ENCODE peak calls at places on chromosomes 1 and 21, in six cellular contexts. R, B, P, F, S and E are unnamed samples.

GRCh38 chr1:201752333-201752732 is 76.6 kb upstream of the IPO9 start:
- DNase-seq in S (no peak), B (no peak), R (no peak), P (no peak), F (no peak), E (no peak)

GRCh38 chr1:5947978-5948680 is 44.1 kb downstream of the NPHP4 start:
- DNase-seq in S (no peak), R (no peak), P (no peak), F (no peak), B (no peak), E (no peak)

GRCh38 chr21:34017127-34017961 is 56.0 kb upstream of the MRPS6 start:
- DNase-seq in P (no peak), R (no peak), F (no peak), S (peak; percentile 74), B (no peak), E (no peak)

GRCh38 chr1:67058242-67058641 is 4.3 kb upstream of the SLC35D1 start:
- DNase-seq in F (no peak), S (no peak), P (no peak), R (no peak), B (no peak), E (no peak)

GRCh38 chr1:215957692-215958091 is 390.6 kb downstream of the KCTD3 start:
- DNase-seq in B (no peak), F (no peak), S (no peak), P (no peak), R (no peak), E (no peak)

GRCh38 chr1:196308171-196308570 is 300.1 kb downstream of the KCNT2 start:
- DNase-seq in B (no peak), R (no peak), F (no peak), S (no peak), P (no peak), E (no peak)

GRCh38 chr1:41626146-41626545 is 141.7 kb upstream of the EDN2 start:
- DNase-seq in S (no peak), R (no peak), P (no peak), F (peak; percentile 58), B (peak; percentile 47), E (no peak)

GRCh38 chr1:53047737-53048344 is 14.2 kb upstream of the PODN start:
- DNase-seq in S (no peak), B (no peak), R (no peak), P (peak; percentile 98), F (no peak), E (no peak)

GRCh38 chr1:234279021-234279420 is 94.2 kb upstream of the COA6 start:
- DNase-seq in F (no peak), B (no peak), P (no peak), R (no peak), S (no peak), E (no peak)

GRCh38 chr1:21861602-21862429 is 49.8 kb downstream of the LDLRAD2 start:
- DNase-seq in S (no peak), F (peak; percentile 73), P (peak; percentile 83), B (no peak), R (no peak), E (no peak)

GRCh38 chr1:12539705-12540579 is 78.1 kb downstream of the DHRS3 start:
- DNase-seq in R (no peak), S (no peak), F (peak; percentile 94), B (peak; percentile 39), P (no peak), E (peak; percentile 81)

GRCh38 chr1:208437416-208437815 is 193.2 kb upstream of the PLXNA2 start:
- DNase-seq in B (no peak), S (no peak), P (no peak), F (no peak), R (no peak), E (no peak)

GRCh38 chr1:245356891-245357585 is 202.3 kb downstream of the KIF26B start:
- DNase-seq in P (peak; percentile 44), F (no peak), R (no peak), B (no peak), S (no peak), E (no peak)

GRCh38 chr1:218785928-218786327 is 387.8 kb upstream of the LYPLAL1 start:
- DNase-seq in F (peak; percentile 72), R (no peak), P (no peak), S (no peak), B (peak; percentile 12), E (peak; percentile 36)

GRCh38 chr1:240496941-240497340 is 115.0 kb downstream of the GREM2 start:
- DNase-seq in P (no peak), R (no peak), S (no peak), F (no peak), B (no peak), E (no peak)

GRCh38 chr1:27726173-27726793 is 522 bp downstream of the FAM76A start:
- DNase-seq in F (peak; percentile 87), B (peak; percentile 58), P (no peak), R (no peak), S (peak; percentile 70), E (peak; percentile 53)

GRCh38 chr1:172390620-172391491 is 29.6 kb upstream of the C1orf105 start:
- DNase-seq in S (peak; percentile 97), R (no peak), B (no peak), P (no peak), F (no peak), E (no peak)

GRCh38 chr1:228050571-228051181 is 31.8 kb upstream of the ARF1 start:
- DNase-seq in S (no peak), P (no peak), F (peak; percentile 65), R (no peak), B (no peak), E (no peak)

GRCh38 chr1:75981188-75981897 is 49.1 kb upstream of the ASB17 start:
- DNase-seq in B (no peak), P (no peak), S (peak; percentile 76), F (no peak), R (no peak), E (no peak)

GRCh38 chr21:13937236-13937635 is 273.5 kb downstream of the LIPI start:
- DNase-seq in P (no peak), B (no peak), R (no peak), S (no peak), F (peak; percentile 67), E (no peak)

GRCh38 chr1:110309768-110310167 is 29.4 kb upstream of the RBM15 start:
- DNase-seq in B (no peak), R (no peak), P (no peak), F (no peak), S (no peak), E (no peak)

GRCh38 chr1:47931395-47931794 is 65.8 kb downstream of the TRABD2B start:
- DNase-seq in R (no peak), F (no peak), B (peak; percentile 52), P (no peak), S (peak; percentile 24), E (no peak)

GRCh38 chr1:211829343-211830054 is 1.1 kb downstream of the LPGAT1 start:
- DNase-seq in F (no peak), R (no peak), P (no peak), S (peak; percentile 19), B (peak; percentile 28), E (peak; percentile 31)

GRCh38 chr1:78424720-78425119 is 66.1 kb upstream of the PTGFR start:
- DNase-seq in S (no peak), P (no peak), R (no peak), B (no peak), F (no peak), E (no peak)

GRCh38 chr21:19941626-19942025 is 1056.6 kb upstream of the NCAM2 start:
- DNase-seq in P (no peak), B (no peak), R (no peak), S (no peak), F (no peak), E (no peak)

DNA sequence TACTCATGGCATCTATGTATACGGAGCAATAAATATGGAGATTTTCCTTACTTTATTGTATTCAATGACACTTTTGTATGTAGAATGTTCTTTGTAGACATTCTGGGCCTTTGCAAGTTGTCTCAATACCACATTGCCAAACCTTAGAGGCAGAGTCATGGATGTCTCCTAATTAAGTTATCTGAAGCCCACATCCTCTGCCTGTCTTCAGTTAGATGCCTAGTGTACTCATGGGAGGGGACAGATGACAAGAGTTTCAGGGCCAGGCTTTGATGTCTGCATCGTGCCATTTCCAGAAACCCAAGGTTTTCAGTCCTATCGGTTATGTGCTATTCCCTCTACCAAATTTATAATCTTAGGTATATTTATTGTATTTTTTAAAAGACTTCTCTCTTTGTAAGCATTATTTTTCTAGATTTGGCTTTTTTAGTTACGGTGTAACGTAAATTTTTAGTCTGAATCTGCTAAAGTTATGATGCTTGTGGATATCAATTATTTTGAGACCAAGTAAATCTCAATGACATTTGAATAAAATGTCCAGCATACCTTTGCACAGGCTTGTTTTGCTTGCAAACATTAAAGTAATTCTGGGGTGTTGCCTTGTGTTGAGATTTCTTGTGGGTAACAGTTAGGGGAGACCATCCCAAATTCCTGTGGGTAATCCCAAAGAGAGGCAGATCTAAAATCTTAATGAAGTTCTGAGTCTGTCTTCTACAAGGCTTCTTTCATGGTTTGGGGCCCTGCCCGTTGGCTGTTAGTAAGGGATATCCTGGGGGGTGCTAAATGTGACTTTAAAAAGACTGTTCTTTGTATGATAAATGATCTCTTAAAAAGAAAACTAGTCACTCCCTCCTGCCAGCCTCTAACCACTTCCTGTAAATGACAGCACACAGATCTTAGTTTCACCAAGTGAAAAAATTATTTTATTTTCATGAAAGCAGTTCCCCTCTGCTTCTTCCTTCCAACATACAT is 8.0 kb upstream of the MACF1 start:
- DNase-seq in S (peak; percentile 85), F (no peak), R (peak; percentile 81), B (no peak), P (no peak), E (no peak)
- H3K4me3 ChIP-seq in S (no peak overlapping the region), F (no peak overlapping the region), R (peak overlapping the region; percentile 44), B (no peak overlapping the region), P (no peak overlapping the region), E (no peak overlapping the region)

DNA sequence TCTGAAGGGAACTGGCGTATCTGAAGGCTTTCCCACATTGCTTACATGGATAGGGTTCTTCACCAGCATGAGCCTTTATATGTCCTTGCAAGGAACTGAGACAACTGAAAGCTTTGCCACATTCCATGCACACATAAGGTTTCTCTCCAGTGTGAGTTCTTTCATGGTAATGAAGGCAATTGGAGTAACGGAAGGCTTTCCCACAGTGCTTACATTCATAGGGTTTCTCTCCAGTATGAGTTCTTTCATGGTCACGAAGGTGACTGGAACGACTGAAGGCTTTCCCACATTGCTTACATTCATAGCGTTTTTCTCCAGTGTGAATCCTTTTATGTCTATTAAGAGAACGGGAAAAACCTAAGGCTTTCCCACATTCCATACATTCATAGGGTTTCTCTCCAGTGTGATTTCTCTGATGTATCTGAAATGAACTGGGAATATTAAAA is 15.0 kb downstream of the ZNF124 start:
- DNase-seq in F (no peak), S (no peak), B (no peak), P (no peak), R (no peak), E (no peak)
- H3K4me3 ChIP-seq in F (no peak overlapping the region), S (no peak overlapping the region), B (no peak overlapping the region), P (no peak overlapping the region), R (peak overlapping the region; percentile 3), E (no peak overlapping the region)

GRCh38 chr1:168180148-168180524 is 1.4 kb downstream of the TIPRL start:
- DNase-seq in P (no peak), B (no peak), S (peak; percentile 9), F (no peak), R (no peak), E (no peak)

GRCh38 chr1:168178227-168178637 is 530 bp upstream of the TIPRL start:
- DNase-seq in B (no peak), S (no peak), F (no peak), R (no peak), P (no peak), E (no peak)

GRCh38 chr1:168178638-168179410 is at the start of gene TIPRL:
- DNase-seq in R (peak; percentile 94), F (peak; percentile 98), B (peak; percentile 96), P (peak; percentile 95), S (peak; percentile 97), E (peak; percentile 96)

GRCh38 chr1:168179411-168180147 is 817 bp downstream of the TIPRL start:
- DNase-seq in P (no peak), R (no peak), F (no peak), B (no peak), S (peak; percentile 47), E (no peak)
- H3K4me3 ChIP-seq in P (peak overlapping the region; percentile 87), R (peak overlapping the region; percentile 64), F (peak overlapping the region; percentile 64), B (peak overlapping the region; percentile 48), S (peak overlapping the region; percentile 94), E (peak overlapping the region; percentile 75)

GRCh38 chr1:204463125-204464060 is 31.2 kb downstream of the PIK3C2B start:
- DNase-seq in P (peak; percentile 32), S (no peak), B (no peak), R (no peak), F (no peak), E (peak; percentile 58)
- H3K4me3 ChIP-seq in P (no peak overlapping the region), S (no peak overlapping the region), B (no peak overlapping the region), R (no peak overlapping the region), F (no peak overlapping the region), E (peak overlapping the region; percentile 17)